ENCODE peak calls at places on chromosomes 6 and 20, in four cellular contexts. X, C, V and H are unnamed samples.
A peak's percentile ranks its signal among the peaks of the same experiment; 100 is the strongest.

GRCh38 chr6:105892577-105893262 is 193.4 kb upstream of the PRDM1 start:
- DNase-seq in X (no peak), C (no peak), V (no peak), H (no peak)

GRCh38 chr6:22152871-22153270 is 144.0 kb downstream of the PRL start:
- DNase-seq in X (no peak), C (no peak), V (no peak), H (no peak)

GRCh38 chr6:143159001-143159400 is 98.3 kb downstream of the AIG1 start:
- DNase-seq in X (no peak), C (no peak), V (no peak), H (no peak)

GRCh38 chr6:140572129-140572528 is 1197.7 kb upstream of the CITED2 start:
- DNase-seq in X (peak; percentile 96), C (no peak), V (no peak), H (no peak)

GRCh38 chr6:165811512-165811911 is 148.5 kb upstream of the PDE10A start:
- DNase-seq in X (peak; percentile 11), C (no peak), V (no peak), H (no peak)

GRCh38 chr6:656460-657252 is at the start of gene HUS1B:
- DNase-seq in X (no peak), C (no peak), V (no peak), H (no peak)

GRCh38 chr6:100099189-100100074 is 105.4 kb upstream of the MCHR2 start:
- DNase-seq in X (peak; percentile 41), C (no peak), V (no peak), H (no peak)

GRCh38 chr6:35048631-35049083 is 92.5 kb downstream of the TCP11 start:
- DNase-seq in X (peak; percentile 94), C (peak; percentile 18), V (peak; percentile 12), H (no peak)

GRCh38 chr20:49594929-49595311 is 27.0 kb upstream of the PTGIS start:
- DNase-seq in X (no peak), C (no peak), V (no peak), H (no peak)

GRCh38 chr20:40009542-40009941 is 679.5 kb downstream of the MAFB start:
- DNase-seq in X (peak; percentile 41), C (no peak), V (no peak), H (no peak)

GRCh38 chr6:12152023-12152960 is 137.9 kb upstream of the EDN1 start:
- DNase-seq in X (no peak), C (no peak), V (no peak), H (no peak)

GRCh38 chr20:44018684-44019637 is 104.3 kb downstream of the TOX2 start:
- DNase-seq in X (no peak), C (no peak), V (no peak), H (no peak)

GRCh38 chr6:85580878-85581267 is 12.8 kb downstream of the SNX14 start:
- DNase-seq in X (peak; percentile 78), C (no peak), V (no peak), H (no peak)

GRCh38 chr6:137148291-137149076 is 25.0 kb downstream of the IL22RA2 start:
- DNase-seq in X (peak; percentile 17), C (no peak), V (no peak), H (no peak)

GRCh38 chr6:30074331-30075093 is 1.1 kb downstream of the RNF39 start:
- DNase-seq in X (no peak), C (no peak), V (no peak), H (peak; percentile 67)

GRCh38 chr6:39088331-39088730 is 26.7 kb downstream of the SAYSD1 start:
- DNase-seq in X (peak; percentile 68), C (no peak), V (no peak), H (peak; percentile 86)

GRCh38 chr20:32501709-32502108 is 83.4 kb downstream of the NOL4L start:
- DNase-seq in X (peak; percentile 80), C (no peak), V (no peak), H (no peak)

GRCh38 chr20:1934578-1935573 is 39.7 kb downstream of the SIRPA start:
- DNase-seq in X (peak; percentile 78), C (no peak), V (no peak), H (no peak)

GRCh38 chr6:5066456-5067093 is 18.6 kb upstream of the PPP1R3G start:
- DNase-seq in X (no peak), C (no peak), V (no peak), H (no peak)